ENCODE peak calls at places on chromosomes 6 and 20, in four cellular contexts. S is SJCRH30, I is uterus, X is A673. A is an unnamed sample.

GRCh38 chr6:83847179-83847578 is 6.0 kb upstream of the RIPPLY2 start:
- DNase-seq in S (no peak), I (no peak), X (no peak), A (no peak)

GRCh38 chr6:87925373-87926060 is 122.1 kb upstream of the SPACA1 start:
- DNase-seq in S (no peak), I (no peak), X (no peak), A (no peak)

GRCh38 chr6:142946181-142946923 is 1.4 kb upstream of the HIVEP2 start:
- DNase-seq in S (peak; percentile 95), I (peak; percentile 99), X (peak; percentile 92), A (peak; percentile 98)

GRCh38 chr20:49853640-49854039 is 41.0 kb downstream of the SLC9A8 start:
- DNase-seq in S (no peak), I (no peak), X (no peak), A (no peak)

GRCh38 chr6:142210606-142211005 is 63.5 kb downstream of the VTA1 start:
- DNase-seq in S (no peak), I (no peak), X (no peak), A (no peak)

GRCh38 chr6:39111280-39111679 is 3.7 kb downstream of the SAYSD1 start:
- DNase-seq in S (no peak), I (no peak), X (no peak), A (no peak)

GRCh38 chr6:144119376-144119775 is 24.0 kb upstream of the SF3B5 start:
- DNase-seq in S (no peak), I (no peak), X (no peak), A (no peak)

GRCh38 chr20:58128635-58129625 is 99.5 kb downstream of the ANKRD60 start:
- DNase-seq in S (no peak), I (peak; percentile 7), X (no peak), A (no peak)

GRCh38 chr6:15922510-15923307 is 206.2 kb upstream of the MYLIP start:
- DNase-seq in S (no peak), I (peak; percentile 53), X (no peak), A (peak; percentile 67)

GRCh38 chr6:88376759-88377387 is 210.7 kb upstream of the CNR1 start:
- DNase-seq in S (peak; percentile 35), I (no peak), X (peak; percentile 48), A (no peak)

GRCh38 chr20:32263398-32263954 is 14.0 kb upstream of the KIF3B start:
- DNase-seq in S (no peak), I (no peak), X (no peak), A (no peak)

GRCh38 chr6:45678063-45678620 is 300.4 kb upstream of the SUPT3H start:
- DNase-seq in S (no peak), I (no peak), X (no peak), A (no peak)

DNA sequence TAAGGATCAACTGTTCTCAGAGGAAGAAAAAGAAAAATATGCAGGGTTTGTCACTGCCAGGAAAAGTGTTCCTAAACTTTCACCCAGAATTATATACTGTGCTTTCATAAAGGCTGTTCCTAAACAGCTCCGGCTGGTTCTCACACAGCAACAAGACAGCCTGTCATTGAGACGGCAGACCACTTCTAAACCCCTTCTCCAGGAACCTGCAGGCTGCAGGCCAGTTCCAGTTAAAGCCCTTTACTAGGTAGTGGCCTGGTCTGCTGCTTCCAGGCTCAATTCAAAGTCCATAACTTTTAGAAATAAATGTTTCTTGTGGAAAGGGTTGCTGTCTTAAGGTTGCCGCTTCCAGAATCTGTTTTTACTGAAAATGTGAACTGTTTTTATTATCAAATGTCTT is 97.3 kb upstream of the SOX4 start:
- DNase-seq in S (no peak), I (no peak), X (no peak), A (no peak)
- H3K4me1 ChIP-seq in S (no peaks in the 10 kb centered on the region), I (peaks cover 4% of the 10 kb centered on the region), X (no peaks in the 10 kb centered on the region), A (no peaks in the 10 kb centered on the region)

DNA sequence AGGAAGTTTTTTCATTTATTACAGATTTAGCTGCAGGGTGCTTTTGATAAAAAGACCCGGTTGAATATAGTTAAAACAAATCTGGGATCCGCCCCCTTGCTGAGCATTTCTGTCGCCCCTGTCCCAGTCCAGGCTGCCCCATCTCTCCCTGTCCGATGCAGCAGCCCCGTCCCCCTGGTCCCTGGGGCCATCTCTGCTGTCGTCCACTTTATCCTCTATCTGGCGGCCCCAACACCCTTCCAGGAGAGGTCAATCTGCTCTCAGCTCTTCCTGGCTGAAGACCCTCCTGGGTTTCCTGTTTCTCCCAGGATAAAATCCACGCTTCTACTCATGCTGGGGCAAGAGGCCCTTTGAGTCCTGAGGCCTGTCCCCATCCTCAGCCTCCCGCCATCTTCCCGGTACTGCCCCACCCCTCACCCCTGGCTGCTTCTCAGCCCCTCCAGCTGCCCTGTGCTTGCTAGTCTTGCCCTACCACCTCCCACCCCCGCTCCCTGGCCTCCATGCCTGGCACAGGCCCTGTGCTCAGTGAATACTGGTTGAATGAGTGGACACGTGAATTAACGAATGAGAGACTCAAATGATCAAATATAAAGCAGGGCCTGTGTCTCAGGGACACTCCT is 16.0 kb upstream of the PHACTR3 start:
- DNase-seq in S (no peak), I (no peak), X (peak; percentile 66), A (no peak)
- H3K4me1 ChIP-seq in S (peaks cover 7% of the 10 kb centered on the region), I (peaks cover under 1% of the 10 kb centered on the region), X (peaks cover 39% of the 10 kb centered on the region), A (peaks cover 5% of the 10 kb centered on the region)

DNA sequence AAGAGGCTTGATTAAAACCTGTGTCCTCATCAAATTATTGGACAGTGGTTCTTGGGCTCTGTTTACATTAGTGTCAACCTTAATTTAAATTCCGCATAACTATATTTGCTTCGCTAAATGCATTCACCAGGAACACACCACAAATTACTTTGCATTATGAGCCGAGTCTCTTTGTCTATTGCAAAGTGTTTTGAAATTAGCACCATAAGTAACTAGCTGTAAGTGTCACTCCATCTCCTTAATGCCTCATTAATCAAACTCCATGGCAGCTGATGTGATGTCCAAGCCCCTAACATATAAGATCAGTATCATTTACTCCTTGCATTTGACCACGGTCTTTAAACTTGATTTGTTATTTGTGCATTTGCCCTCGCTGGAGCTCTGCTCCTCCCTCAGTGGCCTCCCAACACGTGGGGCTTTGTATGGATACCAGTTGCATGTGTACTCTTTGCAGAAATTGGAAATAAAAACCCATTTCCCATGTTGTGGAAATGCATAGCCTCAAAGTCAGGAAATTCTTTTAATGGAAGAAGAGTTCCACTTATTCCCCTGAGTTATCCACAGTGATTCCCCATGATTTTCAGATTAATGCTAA is 24.6 kb downstream of the FOXA2 start:
- DNase-seq in S (no peak), I (no peak), X (no peak), A (no peak)
- H3K4me1 ChIP-seq in S (peaks cover 55% of the 10 kb centered on the region), I (no peaks in the 10 kb centered on the region), X (no peaks in the 10 kb centered on the region), A (no peaks in the 10 kb centered on the region)

GRCh38 chr6:11358904-11359840 is 126.7 kb upstream of the NEDD9 start:
- DNase-seq in S (no peak), I (peak; percentile 36), X (no peak), A (no peak)
- H3K4me1 ChIP-seq in S (no peaks in the 10 kb centered on the region), I (no peaks in the 10 kb centered on the region), X (no peaks in the 10 kb centered on the region), A (peaks cover 6% of the 10 kb centered on the region)

GRCh38 chr6:168437751-168438150 is 3.2 kb upstream of the SMOC2 start:
- DNase-seq in S (no peak), I (no peak), X (no peak), A (no peak)
- H3K4me1 ChIP-seq in S (no peaks in the 10 kb centered on the region), I (no peaks in the 10 kb centered on the region), X (peaks cover 7% of the 10 kb centered on the region), A (peaks cover 30% of the 10 kb centered on the region)

GRCh38 chr6:14671261-14671681 is 553.7 kb downstream of the CD83 start:
- DNase-seq in S (no peak), I (no peak), X (peak; percentile 25), A (no peak)

GRCh38 chr6:14674458-14674857 is 556.9 kb downstream of the CD83 start:
- DNase-seq in S (no peak), I (no peak), X (no peak), A (no peak)

GRCh38 chr6:14673201-14673600 is 555.6 kb downstream of the CD83 start:
- DNase-seq in S (no peak), I (no peak), X (no peak), A (no peak)

GRCh38 chr6:14671937-14672336 is 554.4 kb downstream of the CD83 start:
- DNase-seq in S (no peak), I (no peak), X (no peak), A (no peak)

DNA sequence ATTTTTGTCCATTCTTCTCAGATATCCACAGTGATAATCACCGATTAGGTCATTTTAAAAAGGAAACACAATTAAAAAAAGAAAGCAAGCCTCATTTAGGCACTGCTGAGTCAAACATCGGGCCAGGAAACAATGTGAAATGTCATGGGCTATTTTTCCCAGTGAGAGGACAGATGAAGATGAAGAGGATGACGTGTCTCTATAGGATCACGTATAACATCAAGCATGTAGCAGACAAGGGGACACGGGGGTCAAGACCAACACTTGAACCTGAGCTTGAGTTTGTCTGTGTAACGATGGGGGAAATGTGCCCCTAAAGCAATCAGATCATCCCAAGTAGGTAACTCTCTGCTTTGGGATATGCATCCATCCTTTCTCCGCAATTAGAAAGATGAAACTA is 553.2 kb downstream of the CD83 start:
- DNase-seq in S (no peak), I (no peak), X (no peak), A (no peak)
- H3K4me1 ChIP-seq in S (no peaks in the 10 kb centered on the region), I (peaks cover 2% of the 10 kb centered on the region), X (peaks cover 17% of the 10 kb centered on the region), A (no peaks in the 10 kb centered on the region)

GRCh38 chr6:46914279-46914810 is 7.4 kb downstream of the ADGRF5 start:
- DNase-seq in S (no peak), I (no peak), X (no peak), A (no peak)

GRCh38 chr6:46921059-46921458 is 679 bp downstream of the ADGRF5 start:
- DNase-seq in S (no peak), I (no peak), X (no peak), A (no peak)

GRCh38 chr6:46921731-46922130 is at the start of gene ADGRF5:
- DNase-seq in S (no peak), I (no peak), X (no peak), A (no peak)

GRCh38 chr6:46918830-46919229 is 2.9 kb downstream of the ADGRF5 start:
- DNase-seq in S (no peak), I (no peak), X (no peak), A (no peak)

DNA sequence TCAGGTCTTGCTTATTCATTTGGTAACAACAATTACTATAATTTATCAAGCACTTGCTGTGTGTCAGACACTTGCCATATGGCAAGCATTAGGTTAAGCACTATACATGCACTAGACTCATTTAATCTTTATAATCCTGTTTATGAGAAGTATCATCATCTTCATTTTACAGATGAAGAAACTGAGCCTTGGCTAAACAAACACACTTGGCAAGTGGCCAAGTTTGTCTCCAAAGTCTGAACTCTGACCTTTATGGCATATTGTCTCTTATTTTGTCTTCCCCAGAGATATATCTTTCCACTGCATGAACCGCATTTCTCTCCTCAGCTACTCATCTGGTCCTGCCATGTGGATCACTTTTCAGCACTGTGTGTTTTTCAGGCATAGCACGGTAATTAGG is 4.7 kb downstream of the ADGRF5 start:
- DNase-seq in S (no peak), I (no peak), X (no peak), A (no peak)
- H3K4me1 ChIP-seq in S (no peaks in the 10 kb centered on the region), I (no peaks in the 10 kb centered on the region), X (no peaks in the 10 kb centered on the region), A (no peaks in the 10 kb centered on the region)

DNA sequence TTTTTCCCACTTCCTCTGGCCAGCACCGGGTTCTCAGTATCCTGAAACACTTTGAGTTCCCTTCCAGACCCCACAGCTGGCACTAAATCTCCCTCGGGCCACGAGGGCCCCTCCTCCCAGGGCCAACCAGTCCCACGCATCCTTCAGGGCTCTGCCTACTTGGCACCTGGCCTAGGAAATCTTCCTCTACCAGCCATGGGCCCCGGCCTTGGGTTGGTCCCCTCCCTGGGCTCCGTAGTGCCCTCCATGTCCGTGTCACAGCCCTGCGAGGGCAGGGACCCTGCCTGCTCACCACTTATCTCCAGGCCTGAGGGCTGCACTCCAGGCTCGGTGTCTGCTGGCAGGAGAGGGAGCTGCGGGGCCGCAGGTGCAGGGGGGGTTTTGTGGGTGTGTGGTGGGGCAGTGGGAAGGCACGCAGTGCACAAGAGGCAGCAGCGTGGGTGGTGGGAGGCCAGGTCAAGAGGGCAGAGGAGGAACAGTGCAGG is 48.8 kb upstream of the CDH22 start:
- DNase-seq in S (peak; percentile 61), I (no peak), X (peak; percentile 24), A (peak; percentile 74)
- H3K4me1 ChIP-seq in S (peaks cover 10% of the 10 kb centered on the region), I (peaks cover 9% of the 10 kb centered on the region), X (no peaks in the 10 kb centered on the region), A (peaks cover 44% of the 10 kb centered on the region)

A was measured in tibial artery.